ENCODE peak calls at places on chromosomes 5 and 9, in four cellular contexts. J is A549, D is endothelial cell of umbilical vein, X is K562. A is an unnamed sample.

GRCh38 chr5:54656261-54656728 is 138.7 kb downstream of the SNX18 start:
- DNase-seq in J (no peak), D (no peak), X (no peak), A (no peak)

GRCh38 chr5:54754878-54755277 is 230.5 kb downstream of the ESM1 start:
- DNase-seq in J (no peak), D (no peak), X (no peak), A (no peak)

GRCh38 chr5:56155992-56156584 is 77.0 kb downstream of the ANKRD55 start:
- DNase-seq in J (no peak), D (no peak), X (no peak), A (peak)

GRCh38 chr9:93908591-93909241 is 46.4 kb downstream of the BARX1 start:
- DNase-seq in J (no peak), D (no peak), X (no peak), A (no peak)

GRCh38 chr5:103031607-103032006 is 88.3 kb downstream of the GIN1 start:
- DNase-seq in J (peak), D (no peak), X (no peak), A (no peak)

GRCh38 chr9:100196828-100197227 is 97.8 kb downstream of the INVS start:
- DNase-seq in J (no peak), D (no peak), X (no peak), A (no peak)

GRCh38 chr5:83547889-83548288 is 76.3 kb downstream of the VCAN start:
- DNase-seq in J (no peak), D (no peak), X (no peak), A (no peak)

GRCh38 chr5:133806847-133807246 is 161.6 kb downstream of the C5orf15 start:
- DNase-seq in J (no peak), D (no peak), X (no peak), A (no peak)

GRCh38 chr9:74960548-74960947 is 7.8 kb upstream of the C9orf40 start:
- DNase-seq in J (peak), D (no peak), X (no peak), A (peak)

GRCh38 chr9:123370526-123371227 is 14.7 kb downstream of the CRB2 start:
- DNase-seq in J (no peak), D (no peak), X (no peak), A (no peak)

GRCh38 chr9:133959171-133959570 is 33.0 kb downstream of the VAV2 start:
- DNase-seq in J (no peak), D (no peak), X (no peak), A (no peak)

GRCh38 chr9:78406933-78407332 is 110.0 kb downstream of the PSAT1 start:
- DNase-seq in J (no peak), D (no peak), X (no peak), A (peak)

GRCh38 chr5:34491251-34491620 is 164.9 kb upstream of the RAI14 start:
- DNase-seq in J (no peak), D (no peak), X (no peak), A (no peak)

GRCh38 chr9:12875216-12875615 is 100.4 kb downstream of the LURAP1L start:
- DNase-seq in J (no peak), D (no peak), X (no peak), A (no peak)

GRCh38 chr5:464843-465590 is 22.0 kb downstream of the EXOC3 start:
- DNase-seq in J (no peak), D (no peak), X (no peak), A (no peak)

GRCh38 chr5:8940934-8941333 is 604.9 kb downstream of the SEMA5A start:
- DNase-seq in J (no peak), D (no peak), X (no peak), A (no peak)

GRCh38 chr5:170143091-170143490 is 37.4 kb downstream of the FOXI1 start:
- DNase-seq in J (no peak), D (no peak), X (no peak), A (no peak)

GRCh38 chr5:170896779-170897178 is 35.0 kb downstream of the RANBP17 start:
- DNase-seq in J (no peak), D (peak), X (no peak), A (peak)

GRCh38 chr5:180813418-180813817 is 10.8 kb upstream of the MGAT1 start:
- DNase-seq in J (no peak), D (no peak), X (no peak), A (no peak)

GRCh38 chr9:134937566-134938345 is 20.0 kb upstream of the FCN1 start:
- DNase-seq in J (no peak), D (no peak), X (no peak), A (no peak)

GRCh38 chr9:81479573-81479972 is 209.8 kb downstream of the TLE1 start:
- DNase-seq in J (no peak), D (no peak), X (no peak), A (no peak)

GRCh38 chr5:61357745-61358144 is 25.7 kb downstream of the ZSWIM6 start:
- DNase-seq in J (no peak), D (no peak), X (peak), A (peak)

GRCh38 chr9:109010676-109011655 is 2.3 kb downstream of the CTNNAL1 start:
- DNase-seq in J (peak), D (peak), X (peak), A (peak)

GRCh38 chr9:92710368-92710767 is 40.4 kb upstream of the IPPK start:
- DNase-seq in J (no peak), D (no peak), X (no peak), A (no peak)

GRCh38 chr9:110620726-110621125 is 41.2 kb upstream of the SVEP1 start:
- DNase-seq in J (no peak), D (no peak), X (no peak), A (no peak)

GRCh38 chr5:174404848-174405247 is 319.5 kb upstream of the MSX2 start:
- DNase-seq in J (no peak), D (no peak), X (no peak), A (no peak)

GRCh38 chr5:88377705-88378656 is 109.3 kb upstream of the TMEM161B start:
- DNase-seq in J (no peak), D (no peak), X (no peak), A (peak)

GRCh38 chr9:37676411-37676830 is 25.7 kb downstream of the FRMPD1 start:
- DNase-seq in J (no peak), D (no peak), X (no peak), A (no peak)

GRCh38 chr5:36724429-36725332 is 118.3 kb downstream of the SLC1A3 start:
- DNase-seq in J (peak), D (no peak), X (peak), A (peak)

GRCh38 chr5:149937610-149938009 is 7.0 kb downstream of the PDE6A start:
- DNase-seq in J (no peak), D (peak), X (no peak), A (no peak)

GRCh38 chr9:110714314-110714713 is 45.7 kb downstream of the MUSK start:
- DNase-seq in J (no peak), D (no peak), X (no peak), A (no peak)

GRCh38 chr5:137101544-137101943 is 397.6 kb downstream of the SPOCK1 start:
- DNase-seq in J (no peak), D (peak), X (no peak), A (no peak)

GRCh38 chr5:72394688-72395087 is 74.5 kb downstream of the PTCD2 start:
- DNase-seq in J (no peak), D (peak), X (no peak), A (peak)

GRCh38 chr9:11871832-11872231 is 821.4 kb upstream of the TYRP1 start:
- DNase-seq in J (no peak), D (no peak), X (no peak), A (no peak)

GRCh38 chr9:23408874-23409273 is 417.2 kb downstream of the ELAVL2 start:
- DNase-seq in J (no peak), D (no peak), X (no peak), A (no peak)

GRCh38 chr5:146402949-146403348 is 44.2 kb upstream of the TCERG1 start:
- DNase-seq in J (no peak), D (no peak), X (no peak), A (no peak)

DNA sequence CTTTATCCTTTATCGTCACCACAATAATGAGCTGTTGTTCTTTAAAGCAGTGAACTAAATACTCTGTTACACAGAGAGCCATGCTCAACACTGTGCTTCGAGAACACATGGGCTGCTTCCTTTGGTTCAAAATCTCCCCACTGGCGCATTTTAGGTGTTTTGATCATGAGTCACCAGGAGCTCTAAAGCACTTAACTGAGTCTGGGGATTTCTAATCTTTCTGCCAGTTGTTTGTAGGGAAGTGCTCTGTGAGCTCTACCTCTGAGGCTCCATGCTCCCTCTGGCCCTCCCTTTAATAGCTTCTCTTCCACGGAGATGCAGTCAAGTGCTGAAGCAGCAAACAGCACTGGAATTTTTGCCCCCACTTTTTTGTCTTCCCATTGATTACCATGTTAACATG is 17.0 kb downstream of the ERAP2 start:
- DNase-seq in J (no peak), D (peak), X (no peak), A (peak)
- TF ChIP-seq MYC in J (no peak), D (no peak), X (no peak), A (no peak)

GRCh38 chr5:142644127-142644526 is 41.8 kb downstream of the FGF1 start:
- DNase-seq in J (no peak), D (no peak), X (no peak), A (no peak)
- TF ChIP-seq MAX in J (no peak), D (no peak), X (no peak), A (no peak)

GRCh38 chr5:139861889-139862207 is 66.2 kb downstream of the PSD2 start:
- DNase-seq in J (no peak), D (no peak), X (no peak), A (no peak)

GRCh38 chr5:139855946-139856540 is 60.4 kb downstream of the PSD2 start:
- DNase-seq in J (no peak), D (no peak), X (no peak), A (no peak)

GRCh38 chr5:139856694-139857093 is 61.1 kb downstream of the PSD2 start:
- DNase-seq in J (no peak), D (no peak), X (no peak), A (no peak)

GRCh38 chr5:139861021-139861888 is 65.6 kb downstream of the PSD2 start:
- DNase-seq in J (no peak), D (no peak), X (no peak), A (no peak)

GRCh38 chr5:139859013-139859412 is 63.4 kb downstream of the PSD2 start:
- DNase-seq in J (no peak), D (no peak), X (no peak), A (no peak)
- H3K4me3 ChIP-seq in J (no peak), D (no peak), X (no peak), A (no peak)

GRCh38 chr9:6488395-6488794 is 75.4 kb downstream of the UHRF2 start:
- DNase-seq in J (no peak), D (no peak), X (no peak), A (no peak)
- TF ChIP-seq MYC in J (no peak), D (no peak), X (no peak), A (no peak)

GRCh38 chr5:40554794-40555193 is 124.9 kb upstream of the PTGER4 start:
- DNase-seq in J (no peak), D (no peak), X (no peak), A (no peak)
- TF ChIP-seq MAX in J (no peak), D (no peak), X (no peak), A (no peak)

GRCh38 chr9:107585465-107585864 is 95.9 kb upstream of the KLF4 start:
- DNase-seq in J (no peak), D (no peak), X (no peak), A (no peak)

GRCh38 chr9:107584944-107585343 is 95.4 kb upstream of the KLF4 start:
- DNase-seq in J (no peak), D (no peak), X (no peak), A (no peak)

GRCh38 chr9:107588393-107588792 is 98.8 kb upstream of the KLF4 start:
- DNase-seq in J (no peak), D (no peak), X (no peak), A (no peak)

GRCh38 chr9:107586493-107586892 is 96.9 kb upstream of the KLF4 start:
- DNase-seq in J (no peak), D (no peak), X (no peak), A (no peak)

DNA sequence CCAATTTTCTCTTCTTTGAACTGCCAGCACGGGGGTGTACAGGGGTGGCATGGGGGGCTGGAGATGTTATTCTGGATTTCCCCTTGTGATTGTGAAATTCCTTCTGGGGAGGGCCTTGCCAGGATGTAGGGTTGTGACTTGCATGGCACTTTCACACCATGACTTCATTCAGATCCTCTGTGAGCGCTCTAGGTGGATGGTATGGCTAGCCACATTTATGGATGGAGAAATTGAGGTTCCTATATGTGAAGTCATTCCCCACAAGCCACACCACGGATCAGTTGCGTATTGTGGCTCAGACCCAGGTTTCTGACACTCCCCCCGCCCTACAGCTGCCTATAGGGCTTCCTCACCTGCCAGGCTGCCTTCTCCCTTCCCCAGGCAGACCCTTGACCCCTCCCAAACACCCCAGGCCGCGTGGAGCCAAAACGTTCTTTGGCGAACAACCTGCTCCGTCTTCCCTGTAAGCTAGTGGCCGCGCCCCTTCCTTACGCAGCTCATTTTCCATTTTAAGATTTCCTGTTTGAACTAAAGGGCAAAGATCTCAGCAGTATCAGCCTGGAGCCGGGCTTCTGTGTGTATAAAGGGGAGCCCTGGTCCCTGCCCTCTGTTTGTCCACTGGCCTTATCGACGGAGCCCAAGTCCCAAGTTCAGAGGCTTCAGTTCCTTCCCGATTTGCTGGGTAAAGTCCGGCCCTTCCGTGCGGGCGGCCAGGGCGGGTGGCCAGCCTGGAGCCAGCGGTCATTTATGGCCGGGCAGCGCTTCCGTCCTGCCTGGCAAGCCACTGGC is 97.8 kb upstream of the KLF4 start:
- DNase-seq in J (no peak), D (peak), X (no peak), A (peak)
- H3K4me3 ChIP-seq in J (no peak), D (no peak), X (no peak), A (peak)

DNA sequence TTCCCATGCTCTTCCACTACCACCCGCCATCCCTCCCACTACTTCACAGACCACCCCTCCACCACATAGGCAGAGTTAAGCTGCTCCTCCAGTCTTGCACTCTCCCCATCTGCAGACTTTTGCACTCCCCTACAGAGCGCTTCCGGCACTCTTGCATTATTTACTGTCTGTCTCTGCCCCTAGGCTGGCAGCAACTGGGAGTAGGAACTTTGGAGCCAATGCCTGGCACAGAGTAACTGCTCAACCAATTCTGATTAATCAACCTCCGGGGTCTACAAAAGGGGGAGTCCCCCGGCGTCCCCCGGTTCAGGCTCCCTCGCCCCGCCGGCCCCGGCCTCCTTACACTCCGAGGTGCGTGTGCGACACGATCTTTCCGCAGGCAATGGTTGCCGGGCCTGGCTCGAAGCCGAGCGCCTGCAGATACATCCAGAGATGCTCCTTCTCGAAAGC is 498 bp downstream of the HAUS6 start:
- DNase-seq in J (peak), D (peak), X (peak), A (peak)
- TF ChIP-seq MYC in J (no peak), D (no peak), X (no peak), A (no peak)

DNA sequence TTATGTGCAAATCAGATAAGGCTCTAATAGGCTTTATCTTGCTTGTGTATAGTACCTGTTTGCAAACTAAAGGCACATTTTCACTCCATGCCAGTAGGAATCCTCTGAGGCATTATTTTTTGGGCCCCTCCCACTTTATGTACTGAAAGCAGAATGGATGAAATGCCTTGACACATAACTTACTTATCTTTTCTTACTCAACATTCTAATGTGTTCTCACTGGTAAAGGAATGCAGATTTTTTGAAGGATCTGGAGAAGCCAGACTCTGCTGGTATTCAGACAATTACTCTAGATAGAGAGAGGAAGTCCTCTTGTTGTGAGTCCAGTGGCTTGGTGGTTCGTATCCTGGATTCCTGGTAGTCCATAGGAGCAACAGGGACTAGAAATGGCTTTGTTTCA is 336.7 kb downstream of the CCDC171 start:
- DNase-seq in J (no peak), D (no peak), X (no peak), A (no peak)
- TF ChIP-seq MAX in J (no peak), D (no peak), X (no peak), A (no peak)

GRCh38 chr9:36127652-36128244 is 8.8 kb upstream of the GLIPR2 start:
- DNase-seq in J (no peak), D (no peak), X (no peak), A (peak)

GRCh38 chr9:36125062-36125855 is 11.3 kb upstream of the GLIPR2 start:
- DNase-seq in J (no peak), D (no peak), X (no peak), A (no peak)

GRCh38 chr9:36132081-36132480 is 4.5 kb upstream of the GLIPR2 start:
- DNase-seq in J (no peak), D (no peak), X (no peak), A (no peak)

GRCh38 chr9:36126016-36126786 is 10.3 kb upstream of the GLIPR2 start:
- DNase-seq in J (no peak), D (no peak), X (no peak), A (peak)

GRCh38 chr9:36128331-36128730 is 8.2 kb upstream of the GLIPR2 start:
- DNase-seq in J (no peak), D (no peak), X (no peak), A (peak)
- H3K4me3 ChIP-seq in J (no peak), D (no peak), X (no peak), A (peak)

DNA sequence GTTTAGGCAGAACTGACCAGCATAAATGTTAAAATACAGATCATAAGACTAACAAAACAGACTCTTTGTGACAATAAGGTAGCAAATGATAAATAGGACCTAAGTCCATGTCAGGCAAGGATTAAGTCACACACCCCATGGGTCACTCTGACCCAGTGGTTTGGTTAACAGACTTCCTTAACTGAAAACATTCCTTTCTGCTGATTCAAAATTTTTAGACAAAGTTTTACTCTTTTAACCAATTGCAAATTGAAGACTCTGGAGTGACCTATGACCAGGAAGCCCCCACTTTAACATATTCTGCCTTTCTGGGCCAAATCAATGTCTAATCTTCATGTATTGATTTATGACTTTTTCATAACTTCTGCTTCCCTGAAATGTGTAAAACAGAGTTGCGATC is 4.9 kb upstream of the NXNL2 start:
- DNase-seq in J (no peak), D (no peak), X (no peak), A (peak)
- TF ChIP-seq MYC in J (no peak), D (no peak), X (no peak), A (no peak)

A was measured in NB4.